ENCODE peak calls at places on chromosome 17, in six cellular contexts. G, R, N, L, S and J are unnamed samples.

GRCh38 chr17:6366144-6366755 is 68.7 kb downstream of the AIPL1 start:
- DNase-seq in G (no peak), R (no peak), N (no peak), L (no peak), S (no peak), J (no peak)

GRCh38 chr17:80671039-80671822 is 126.6 kb downstream of the RPTOR start:
- DNase-seq in G (no peak), R (no peak), N (no peak), L (no peak), S (no peak), J (no peak)

GRCh38 chr17:31067699-31068184 is 27.0 kb upstream of the NF1 start:
- DNase-seq in G (no peak), R (no peak), N (peak), L (no peak), S (peak), J (no peak)

GRCh38 chr17:47276868-47277267 is 23.2 kb downstream of the ITGB3 start:
- DNase-seq in G (no peak), R (peak), N (peak), L (peak), S (no peak), J (peak)

GRCh38 chr17:17545031-17545820 is 46.3 kb downstream of the PEMT start:
- DNase-seq in G (no peak), R (no peak), N (no peak), L (no peak), S (no peak), J (no peak)

GRCh38 chr17:8900626-8901585 is 33.4 kb upstream of the PIK3R6 start:
- DNase-seq in G (no peak), R (no peak), N (no peak), L (no peak), S (no peak), J (no peak)

GRCh38 chr17:83054518-83055125 is 24.8 kb upstream of the METRNL start:
- DNase-seq in G (no peak), R (peak), N (no peak), L (no peak), S (no peak), J (no peak)

GRCh38 chr17:60481604-60482003 is 44.4 kb downstream of the APPBP2 start:
- DNase-seq in G (no peak), R (no peak), N (no peak), L (no peak), S (no peak), J (no peak)

GRCh38 chr17:75773121-75773807 is 8.3 kb upstream of the GALK1 start:
- DNase-seq in G (no peak), R (no peak), N (no peak), L (no peak), S (no peak), J (no peak)

GRCh38 chr17:44795928-44796327 is 34.2 kb downstream of the GJC1 start:
- DNase-seq in G (no peak), R (no peak), N (no peak), L (no peak), S (no peak), J (no peak)

GRCh38 chr17:44796731-44797130 is 33.4 kb downstream of the GJC1 start:
- DNase-seq in G (no peak), R (no peak), N (no peak), L (no peak), S (no peak), J (no peak)

GRCh38 chr17:44795421-44795820 is 34.7 kb downstream of the GJC1 start:
- DNase-seq in G (no peak), R (no peak), N (no peak), L (no peak), S (no peak), J (no peak)

GRCh38 chr17:44793885-44794698 is 35.3 kb downstream of the ADAM11 start:
- DNase-seq in G (no peak), R (no peak), N (no peak), L (no peak), S (no peak), J (no peak)

DNA sequence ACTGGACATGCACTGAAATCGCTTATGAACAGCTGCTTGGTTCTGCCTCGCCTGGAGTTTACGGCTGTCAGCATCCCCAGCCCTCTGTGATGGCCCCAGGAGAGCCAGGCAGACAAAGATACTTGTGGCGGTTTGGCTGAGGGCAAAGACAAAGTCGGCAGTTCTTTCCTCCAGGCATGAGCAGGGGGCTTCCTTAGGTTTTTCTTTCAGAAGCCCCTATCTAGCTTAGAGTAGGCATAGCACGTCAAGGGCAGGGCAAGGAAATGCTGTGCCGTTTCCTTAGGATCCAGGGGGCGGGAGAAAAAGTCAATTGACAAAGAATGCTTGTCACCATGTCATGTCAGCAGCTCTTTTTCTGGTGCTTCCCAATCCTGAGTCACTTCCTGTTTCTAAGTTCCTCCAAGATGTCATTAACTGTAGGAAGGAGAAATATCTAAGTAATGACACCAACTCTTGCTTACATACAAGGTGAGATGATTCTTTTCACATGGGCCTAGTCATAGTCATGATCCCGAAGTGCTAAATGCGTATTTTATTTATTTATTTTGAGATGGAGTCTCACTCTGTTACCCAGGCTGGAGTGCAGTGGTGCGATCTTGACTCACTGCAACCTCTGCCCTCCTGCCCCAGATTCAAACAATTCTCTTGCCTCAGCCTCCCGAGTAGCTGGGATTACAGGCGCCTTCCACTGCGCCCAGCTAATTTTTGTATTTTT is 35.2 kb downstream of the GJC1 start:
- DNase-seq in G (peak), R (no peak), N (no peak), L (no peak), S (peak), J (no peak)
- H3K27ac ChIP-seq in G (peak), R (peak), N (peak), L (peak), S (peak), J (no peak)

DNA sequence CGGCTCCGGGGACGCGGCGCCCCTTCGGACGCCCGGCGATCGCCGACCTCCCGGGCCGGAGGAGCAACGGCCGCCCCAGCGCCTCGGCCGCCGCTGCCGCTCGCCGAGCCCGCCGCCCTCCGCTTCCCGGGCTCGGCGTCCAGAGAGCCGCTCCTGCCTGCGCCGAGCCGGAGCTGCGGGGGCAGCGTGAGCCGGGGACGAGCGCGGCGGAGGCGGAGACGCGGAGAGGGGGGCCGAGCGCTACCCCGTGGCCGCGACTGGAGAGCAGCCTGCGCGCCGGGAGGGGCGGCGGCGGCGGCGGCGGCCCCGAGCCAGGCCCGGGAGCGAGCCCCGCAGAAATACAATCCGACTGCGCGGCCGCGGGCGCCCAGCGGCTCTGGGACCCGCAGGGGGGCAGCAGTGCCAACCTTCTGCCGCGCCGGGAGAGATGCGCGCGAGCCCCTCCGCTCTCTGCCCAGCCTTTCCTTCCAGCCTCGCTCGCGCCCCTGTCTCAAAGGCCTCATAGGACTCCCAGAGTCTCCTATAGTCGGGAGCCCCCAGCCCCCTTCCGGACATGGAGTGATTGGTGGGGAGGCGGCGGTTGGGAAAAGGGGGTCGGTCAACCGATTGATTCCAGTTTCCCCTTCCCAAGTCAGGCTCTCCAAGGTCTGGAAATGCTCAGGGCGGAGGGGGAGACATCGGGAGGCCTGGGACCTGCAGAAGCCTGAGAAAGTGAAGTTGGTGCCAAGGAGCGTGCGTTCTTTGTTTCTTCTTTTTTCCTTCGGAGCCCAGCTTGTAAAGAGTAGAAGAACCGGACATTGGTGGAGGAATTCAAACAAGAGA is 1.0 kb upstream of the SDK2 start:
- DNase-seq in G (peak), R (no peak), N (peak), L (peak), S (peak), J (no peak)
- H3K27ac ChIP-seq in G (no peak), R (peak), N (peak), L (no peak), S (peak), J (peak)

DNA sequence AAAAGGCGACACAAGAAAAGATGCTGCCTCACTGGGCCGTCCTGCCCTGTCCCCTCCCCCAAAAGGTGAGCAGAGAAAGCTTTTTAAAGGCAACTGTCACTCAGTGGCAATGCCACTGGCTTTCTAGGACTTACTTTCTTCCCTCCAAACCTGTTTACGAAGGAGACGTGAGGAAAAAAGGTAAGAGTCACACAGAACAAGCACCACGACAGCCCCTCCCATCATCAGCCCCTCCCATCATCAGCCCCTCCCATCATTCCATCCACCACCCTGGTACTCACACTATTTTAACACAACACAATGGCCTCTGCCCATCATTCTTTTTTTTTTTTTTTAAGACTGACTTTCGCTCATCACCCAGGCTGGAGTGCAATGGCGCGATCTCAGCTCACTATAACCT is 77.1 kb downstream of the NXN start:
- DNase-seq in G (no peak), R (no peak), N (no peak), L (no peak), S (no peak), J (no peak)
- H3K27ac ChIP-seq in G (no peak), R (no peak), N (peak), L (peak), S (no peak), J (no peak)

GRCh38 chr17:43020789-43021738 is 1.1 kb downstream of the VAT1 start:
- DNase-seq in G (peak), R (peak), N (peak), L (peak), S (peak), J (no peak)
- H3K27ac ChIP-seq in G (peak), R (peak), N (peak), L (peak), S (peak), J (peak)

GRCh38 chr17:29620271-29620670 is 2.4 kb downstream of the CORO6 start:
- DNase-seq in G (no peak), R (no peak), N (no peak), L (no peak), S (peak), J (no peak)

GRCh38 chr17:29620779-29621500 is 1.8 kb downstream of the CORO6 start:
- DNase-seq in G (no peak), R (no peak), N (no peak), L (no peak), S (no peak), J (no peak)

GRCh38 chr17:29618272-29619065 is 4.2 kb downstream of the CORO6 start:
- DNase-seq in G (no peak), R (no peak), N (no peak), L (no peak), S (no peak), J (no peak)

GRCh38 chr17:29617481-29618271 is 5.0 kb downstream of the CORO6 start:
- DNase-seq in G (peak), R (peak), N (peak), L (peak), S (peak), J (peak)

GRCh38 chr17:29619251-29619650 is 3.5 kb downstream of the CORO6 start:
- DNase-seq in G (peak), R (no peak), N (peak), L (no peak), S (no peak), J (no peak)
- H3K27ac ChIP-seq in G (no peak), R (no peak), N (peak), L (peak), S (peak), J (no peak)